ENCODE peak calls at places on chromosomes 11 and 22, in five cellular contexts. I is AG04450, O is psoas muscle, E is left lung, C is astrocyte of the spinal cord. L is an unnamed sample.

GRCh38 chr11:47003180-47003877 is 66.8 kb downstream of the CSTPP1 start:
- DNase-seq in O (no peak), C (no peak), E (no peak), I (no peak), L (no peak)

GRCh38 chr11:12042215-12042676 is 33.8 kb upstream of the DKK3 start:
- DNase-seq in I (peak), O (no peak), C (peak), E (no peak), L (no peak)

GRCh38 chr11:57764972-57765371 is 3.4 kb downstream of the CTNND1 start:
- DNase-seq in C (no peak), O (no peak), I (no peak), E (no peak), L (no peak)

GRCh38 chr11:68312780-68313573 is 586 bp downstream of the LRP5 start:
- DNase-seq in E (no peak), O (peak), I (no peak), C (no peak), L (peak)

GRCh38 chr11:60265373-60266214 is 14.9 kb upstream of the MS4A4A start:
- DNase-seq in I (no peak), O (no peak), C (peak), E (no peak), L (peak)

GRCh38 chr11:33266418-33267215 is 9.4 kb downstream of the HIPK3 start:
- DNase-seq in E (no peak), I (no peak), C (peak), O (no peak), L (no peak)

GRCh38 chr22:50600967-50601668 is 525 bp downstream of the MAPK8IP2 start:
- DNase-seq in E (no peak), O (no peak), C (no peak), I (no peak), L (no peak)

GRCh38 chr11:119340335-119341221 is at the start of gene C1QTNF5:
- DNase-seq in O (peak), E (peak), I (no peak), C (peak), L (no peak)

GRCh38 chr22:43436536-43437267 is 24.9 kb downstream of the MPPED1 start:
- DNase-seq in I (no peak), O (no peak), C (no peak), E (no peak), L (no peak)

GRCh38 chr22:37953062-37953436 is 352 bp downstream of the C22orf23 start:
- DNase-seq in C (no peak), O (no peak), I (no peak), E (no peak), L (no peak)

GRCh38 chr11:119645018-119645417 is 84.0 kb downstream of the NECTIN1 start:
- DNase-seq in I (no peak), E (no peak), C (no peak), O (no peak), L (no peak)

GRCh38 chr22:20531404-20532181 is 24.2 kb downstream of the MED15 start:
- DNase-seq in E (peak), O (peak), I (no peak), C (peak), L (no peak)

GRCh38 chr11:133681901-133682300 is 149.6 kb upstream of the OPCML start:
- DNase-seq in E (no peak), C (no peak), O (no peak), I (no peak), L (no peak)

GRCh38 chr11:118488480-118489109 is 38.7 kb upstream of the TTC36 start:
- DNase-seq in C (peak), O (peak), E (peak), I (peak), L (peak)

GRCh38 chr11:55263081-55263480 is 1.1 kb downstream of the TRIM48 start:
- DNase-seq in I (no peak), E (no peak), O (no peak), C (no peak), L (no peak)

GRCh38 chr11:85109141-85109540 is 518.0 kb downstream of the DLG2 start:
- DNase-seq in I (no peak), O (no peak), E (no peak), C (no peak), L (peak)

GRCh38 chr11:36577859-36578258 is 10.1 kb downstream of the RAG1 start:
- DNase-seq in C (peak), E (no peak), I (no peak), O (no peak), L (no peak)

GRCh38 chr11:60914620-60915249 is 777 bp downstream of the TMEM109 start:
- DNase-seq in O (peak), I (no peak), E (no peak), C (peak), L (peak)

GRCh38 chr11:17720796-17721171 is 1.4 kb downstream of the MYOD1 start:
- DNase-seq in I (no peak), C (no peak), O (peak), E (no peak), L (no peak)

GRCh38 chr22:32850591-32851517 is 49.3 kb downstream of the TIMP3 start:
- DNase-seq in C (no peak), E (no peak), I (no peak), O (peak), L (no peak)

GRCh38 chr11:37849731-37850130 is 1251.7 kb upstream of the RAG2 start:
- DNase-seq in E (no peak), C (no peak), O (no peak), I (no peak), L (no peak)

GRCh38 chr11:2200536-2200935 is 28.9 kb upstream of the TH start:
- DNase-seq in E (no peak), C (no peak), I (no peak), O (peak), L (no peak)

DNA sequence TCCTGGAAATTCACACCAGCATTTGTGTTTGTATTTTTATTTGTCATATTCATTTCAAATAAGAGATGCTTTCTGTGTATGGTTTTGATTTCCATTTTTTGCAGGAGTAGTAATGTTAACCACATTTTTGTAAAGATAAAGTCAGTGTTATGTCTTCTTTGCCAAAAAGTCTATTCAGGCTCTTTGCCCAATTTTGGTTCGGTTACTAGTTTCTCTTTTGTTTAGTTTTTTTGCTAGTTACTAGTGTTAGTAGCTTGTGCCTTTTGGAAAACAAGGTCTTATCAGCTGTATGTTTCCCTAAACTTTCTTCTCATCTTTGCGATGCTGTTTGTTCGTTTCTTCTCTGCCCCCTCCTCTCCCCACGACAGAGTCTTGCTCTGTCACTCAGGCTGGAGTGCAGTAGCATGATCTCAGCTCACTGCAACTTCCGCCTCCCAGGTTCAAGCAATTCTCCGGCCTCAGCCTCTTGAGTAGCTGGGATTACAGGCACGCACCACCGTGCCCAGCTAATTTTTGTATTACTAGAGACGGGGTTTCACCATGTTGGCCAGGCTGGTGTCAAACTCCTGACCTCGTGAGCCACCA is 112.3 kb upstream of the GRK3 start:
- DNase-seq in O (no peak), I (no peak), E (no peak), C (no peak), L (no peak)
- H3K4me3 ChIP-seq in O (no peak), I (peak), E (no peak), C (no peak), L (no peak)

GRCh38 chr22:21571679-21572078 is 4.2 kb downstream of the UBE2L3 start:
- DNase-seq in I (no peak), E (no peak), O (no peak), C (no peak), L (no peak)
- H3K4me3 ChIP-seq in I (no peak), E (no peak), O (no peak), C (no peak), L (no peak)

GRCh38 chr22:42279425-42280020 is 9.1 kb upstream of the TCF20 start:
- DNase-seq in C (no peak), O (peak), I (no peak), E (peak), L (no peak)
- H3K4me3 ChIP-seq in C (no peak), O (no peak), I (no peak), E (no peak), L (no peak)

GRCh38 chr11:95296165-95296564 is 65.2 kb upstream of the SESN3 start:
- DNase-seq in O (no peak), C (peak), E (peak), I (no peak), L (no peak)
- H3K4me3 ChIP-seq in O (no peak), C (no peak), E (no peak), I (no peak), L (no peak)

GRCh38 chr11:72782081-72782920 is 11.5 kb downstream of the STARD10 start:
- DNase-seq in O (peak), I (no peak), E (no peak), C (no peak), L (no peak)
- H3K4me3 ChIP-seq in O (peak), I (peak), E (no peak), C (peak), L (peak)

GRCh38 chr11:28517621-28518020 is 409.4 kb downstream of the METTL15 start:
- DNase-seq in E (no peak), I (no peak), O (no peak), C (no peak), L (no peak)

GRCh38 chr11:28521075-28521474 is 412.9 kb downstream of the METTL15 start:
- DNase-seq in E (no peak), C (no peak), I (no peak), O (no peak), L (no peak)

GRCh38 chr11:28514391-28514790 is 406.2 kb downstream of the METTL15 start:
- DNase-seq in C (no peak), I (no peak), E (no peak), O (no peak), L (no peak)

GRCh38 chr11:28520291-28520690 is 412.1 kb downstream of the METTL15 start:
- DNase-seq in O (no peak), C (no peak), E (no peak), I (no peak), L (no peak)

DNA sequence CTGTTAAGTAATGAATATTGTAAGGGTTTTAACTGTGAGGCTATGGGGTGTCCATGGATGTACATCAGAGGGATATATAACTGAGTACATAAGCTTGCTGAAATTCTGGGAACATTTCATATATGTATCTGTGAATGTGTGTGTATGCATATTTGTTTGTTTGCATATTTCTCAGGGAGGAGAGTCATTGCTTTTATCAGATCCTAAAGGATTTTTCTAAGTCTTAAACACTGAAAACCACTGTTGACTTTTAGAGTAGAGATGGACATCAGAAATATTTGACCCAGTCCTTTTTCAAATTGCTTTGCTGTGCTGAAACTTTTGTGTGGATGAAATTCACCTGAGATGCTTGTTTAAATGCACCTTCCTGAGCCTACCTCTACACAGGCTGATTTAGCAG is 410.6 kb downstream of the METTL15 start:
- DNase-seq in E (no peak), I (no peak), O (no peak), C (no peak), L (no peak)
- H3K4me3 ChIP-seq in E (no peak), I (no peak), O (no peak), C (no peak), L (no peak)